ENCODE peak calls at places on chromosomes 2 and 18, in seven cellular contexts. One of them, this sample, is unnamed.

GRCh38 chr2:239275871-239276812 is 124.7 kb downstream of the HDAC4 start:
- DNase-seq in testis: peak; percentile 61
- DNase-seq in BJ: peak; percentile 67
- DNase-seq in lower leg skin: peak; percentile 65
- DNase-seq in cardiac fibroblast: peak; percentile 64
- DNase-seq in sigmoid colon: peak; percentile 92
- DNase-seq in breast epithelium: no peak
- DNase-seq in this sample: peak; percentile 13

GRCh38 chr18:58505181-58505580 is 123.7 kb downstream of the ALPK2 start:
- DNase-seq in lower leg skin: no peak
- DNase-seq in breast epithelium: no peak
- DNase-seq in testis: no peak
- DNase-seq in sigmoid colon: no peak
- DNase-seq in cardiac fibroblast: no peak
- DNase-seq in BJ: no peak
- DNase-seq in this sample: no peak

GRCh38 chr2:20065885-20066602 is 14.6 kb upstream of the LAPTM4A start:
- DNase-seq in BJ: no peak
- DNase-seq in testis: peak; percentile 65
- DNase-seq in cardiac fibroblast: peak; percentile 81
- DNase-seq in breast epithelium: peak; percentile 66
- DNase-seq in lower leg skin: peak; percentile 68
- DNase-seq in sigmoid colon: peak; percentile 94
- DNase-seq in this sample: no peak

GRCh38 chr2:195486987-195487644 is 169.9 kb upstream of the SLC39A10 start:
- DNase-seq in cardiac fibroblast: peak; percentile 72
- DNase-seq in testis: no peak
- DNase-seq in sigmoid colon: no peak
- DNase-seq in breast epithelium: no peak
- DNase-seq in BJ: no peak
- DNase-seq in lower leg skin: no peak
- DNase-seq in this sample: no peak

GRCh38 chr2:17762457-17762856 is 8.5 kb downstream of the GEN1 start:
- DNase-seq in lower leg skin: no peak
- DNase-seq in sigmoid colon: no peak
- DNase-seq in testis: no peak
- DNase-seq in breast epithelium: no peak
- DNase-seq in BJ: no peak
- DNase-seq in cardiac fibroblast: no peak
- DNase-seq in this sample: no peak

GRCh38 chr2:173589604-173590277 is 235.1 kb downstream of the CDCA7 start:
- DNase-seq in sigmoid colon: no peak
- DNase-seq in breast epithelium: no peak
- DNase-seq in BJ: no peak
- DNase-seq in lower leg skin: no peak
- DNase-seq in cardiac fibroblast: peak; percentile 14
- DNase-seq in testis: no peak
- DNase-seq in this sample: no peak

GRCh38 chr18:12579775-12580174 is 78.1 kb downstream of the SPIRE1 start:
- DNase-seq in lower leg skin: no peak
- DNase-seq in breast epithelium: no peak
- DNase-seq in BJ: no peak
- DNase-seq in sigmoid colon: no peak
- DNase-seq in cardiac fibroblast: no peak
- DNase-seq in testis: no peak
- DNase-seq in this sample: no peak

GRCh38 chr2:144836635-144837350 is 316.9 kb upstream of the ZEB2 start:
- DNase-seq in breast epithelium: no peak
- DNase-seq in BJ: peak; percentile 22
- DNase-seq in testis: no peak
- DNase-seq in cardiac fibroblast: peak; percentile 26
- DNase-seq in lower leg skin: no peak
- DNase-seq in sigmoid colon: no peak
- DNase-seq in this sample: no peak

GRCh38 chr2:20482711-20483110 is 35.8 kb downstream of the RHOB start:
- DNase-seq in breast epithelium: no peak
- DNase-seq in testis: no peak
- DNase-seq in sigmoid colon: no peak
- DNase-seq in BJ: no peak
- DNase-seq in cardiac fibroblast: no peak
- DNase-seq in lower leg skin: peak; percentile 14
- DNase-seq in this sample: no peak

GRCh38 chr2:23757686-23758433 is 169.1 kb downstream of the ATAD2B start:
- DNase-seq in sigmoid colon: no peak
- DNase-seq in testis: no peak
- DNase-seq in cardiac fibroblast: peak; percentile 76
- DNase-seq in BJ: no peak
- DNase-seq in lower leg skin: no peak
- DNase-seq in breast epithelium: no peak
- DNase-seq in this sample: no peak

GRCh38 chr18:5178519-5178918 is 18.5 kb downstream of the AKAIN1 start:
- DNase-seq in breast epithelium: no peak
- DNase-seq in testis: no peak
- DNase-seq in lower leg skin: no peak
- DNase-seq in sigmoid colon: no peak
- DNase-seq in cardiac fibroblast: no peak
- DNase-seq in BJ: no peak
- DNase-seq in this sample: no peak

GRCh38 chr18:2686349-2686968 is 30.9 kb downstream of the SMCHD1 start:
- DNase-seq in lower leg skin: no peak
- DNase-seq in testis: no peak
- DNase-seq in breast epithelium: no peak
- DNase-seq in sigmoid colon: no peak
- DNase-seq in cardiac fibroblast: no peak
- DNase-seq in BJ: no peak
- DNase-seq in this sample: no peak

GRCh38 chr2:202317080-202317859 is 51.7 kb downstream of the NOP58 start:
- DNase-seq in lower leg skin: peak; percentile 55
- DNase-seq in BJ: peak; percentile 51
- DNase-seq in sigmoid colon: peak; percentile 79
- DNase-seq in cardiac fibroblast: peak; percentile 96
- DNase-seq in breast epithelium: no peak
- DNase-seq in testis: peak; percentile 68
- DNase-seq in this sample: no peak

GRCh38 chr2:47488870-47489584 is 86.1 kb downstream of the MSH2 start:
- DNase-seq in lower leg skin: no peak
- DNase-seq in BJ: peak; percentile 6
- DNase-seq in cardiac fibroblast: peak; percentile 80
- DNase-seq in testis: no peak
- DNase-seq in sigmoid colon: no peak
- DNase-seq in breast epithelium: no peak
- DNase-seq in this sample: no peak

GRCh38 chr2:40371525-40372277 is 80.2 kb downstream of the SLC8A1 start:
- DNase-seq in lower leg skin: no peak
- DNase-seq in sigmoid colon: peak; percentile 85
- DNase-seq in BJ: peak; percentile 59
- DNase-seq in breast epithelium: no peak
- DNase-seq in cardiac fibroblast: peak; percentile 74
- DNase-seq in testis: no peak
- DNase-seq in this sample: no peak

GRCh38 chr2:118670868-118671267 is 176.6 kb downstream of the EN1 start:
- DNase-seq in sigmoid colon: no peak
- DNase-seq in lower leg skin: no peak
- DNase-seq in breast epithelium: no peak
- DNase-seq in testis: no peak
- DNase-seq in cardiac fibroblast: peak; percentile 85
- DNase-seq in BJ: peak; percentile 47
- DNase-seq in this sample: no peak

GRCh38 chr2:47253440-47253839 is 98.3 kb upstream of the STPG4 start:
- DNase-seq in breast epithelium: no peak
- DNase-seq in BJ: no peak
- DNase-seq in sigmoid colon: no peak
- DNase-seq in cardiac fibroblast: no peak
- DNase-seq in lower leg skin: no peak
- DNase-seq in testis: no peak
- DNase-seq in this sample: no peak

GRCh38 chr2:165562235-165562634 is 92.7 kb downstream of the CSRNP3 start:
- DNase-seq in testis: no peak
- DNase-seq in lower leg skin: no peak
- DNase-seq in breast epithelium: no peak
- DNase-seq in BJ: no peak
- DNase-seq in cardiac fibroblast: peak; percentile 3
- DNase-seq in sigmoid colon: no peak
- DNase-seq in this sample: no peak

GRCh38 chr18:67924656-67925055 is 408.1 kb upstream of the DSEL start:
- DNase-seq in sigmoid colon: no peak
- DNase-seq in lower leg skin: no peak
- DNase-seq in cardiac fibroblast: no peak
- DNase-seq in BJ: no peak
- DNase-seq in breast epithelium: no peak
- DNase-seq in testis: no peak
- DNase-seq in this sample: no peak

GRCh38 chr2:23283653-23284052 is 101.3 kb upstream of the KLHL29 start:
- DNase-seq in testis: no peak
- DNase-seq in sigmoid colon: no peak
- DNase-seq in breast epithelium: no peak
- DNase-seq in BJ: no peak
- DNase-seq in cardiac fibroblast: peak; percentile 23
- DNase-seq in lower leg skin: no peak
- DNase-seq in this sample: no peak

GRCh38 chr2:198371902-198372611 is 567.7 kb downstream of the PLCL1 start:
- DNase-seq in BJ: peak; percentile 15
- DNase-seq in sigmoid colon: no peak
- DNase-seq in breast epithelium: no peak
- DNase-seq in testis: no peak
- DNase-seq in cardiac fibroblast: no peak
- DNase-seq in lower leg skin: no peak
- DNase-seq in this sample: no peak

GRCh38 chr2:181364492-181365175 is 92.6 kb upstream of the ITGA4 start:
- DNase-seq in sigmoid colon: no peak
- DNase-seq in testis: no peak
- DNase-seq in cardiac fibroblast: peak; percentile 86
- DNase-seq in breast epithelium: no peak
- DNase-seq in lower leg skin: no peak
- DNase-seq in BJ: no peak
- DNase-seq in this sample: no peak

DNA sequence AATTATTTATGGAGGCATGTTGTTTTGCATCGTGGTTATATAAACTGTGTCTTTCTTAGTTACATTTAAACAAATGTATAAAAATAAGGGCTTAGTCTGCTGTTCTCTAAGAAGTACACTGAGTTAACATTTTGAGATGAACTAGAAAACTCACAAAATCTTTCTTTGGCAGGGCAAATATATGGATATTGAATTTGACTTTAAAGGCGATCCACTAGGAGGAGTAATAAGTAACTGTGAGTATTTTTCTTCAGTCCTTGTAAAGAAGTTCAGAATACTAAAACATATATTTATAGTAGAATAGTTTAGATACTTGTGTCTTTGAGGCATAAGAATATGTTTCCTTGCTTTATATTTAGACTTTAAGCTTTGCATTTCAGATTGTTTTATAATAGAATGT is 104.8 kb downstream of the MYO1B start:
- DNase-seq in BJ: no peak
- DNase-seq in testis: no peak
- DNase-seq in lower leg skin: no peak
- DNase-seq in cardiac fibroblast: no peak
- DNase-seq in sigmoid colon: no peak
- DNase-seq in breast epithelium: no peak
- DNase-seq in this sample: no peak
- TF ChIP-seq CTCF in BJ: no peak
- TF ChIP-seq CTCF in testis: no peak
- TF ChIP-seq CTCF in lower leg skin: no peak
- TF ChIP-seq CTCF in cardiac fibroblast: no peak
- TF ChIP-seq CTCF in sigmoid colon: no peak
- TF ChIP-seq CTCF in breast epithelium: no peak
- TF ChIP-seq CTCF in this sample: no peak

GRCh38 chr2:159202568-159203071 is 83.9 kb downstream of the WDSUB1 start:
- DNase-seq in testis: no peak
- DNase-seq in sigmoid colon: peak; percentile 81
- DNase-seq in breast epithelium: no peak
- DNase-seq in lower leg skin: no peak
- DNase-seq in BJ: peak; percentile 99
- DNase-seq in cardiac fibroblast: peak; percentile 96
- DNase-seq in this sample: no peak
- TF ChIP-seq CTCF in testis: no peak
- TF ChIP-seq CTCF in sigmoid colon: no peak
- TF ChIP-seq CTCF in breast epithelium: no peak
- TF ChIP-seq CTCF in lower leg skin: no peak
- TF ChIP-seq CTCF in BJ: no peak
- TF ChIP-seq CTCF in cardiac fibroblast: peak; percentile 16
- TF ChIP-seq CTCF in this sample: no peak

GRCh38 chr18:6405237-6406074 is 9.3 kb downstream of the L3MBTL4 start:
- DNase-seq in lower leg skin: no peak
- DNase-seq in BJ: no peak
- DNase-seq in cardiac fibroblast: no peak
- DNase-seq in breast epithelium: no peak
- DNase-seq in testis: no peak
- DNase-seq in sigmoid colon: no peak
- DNase-seq in this sample: no peak

GRCh38 chr18:6406075-6406909 is 8.4 kb downstream of the L3MBTL4 start:
- DNase-seq in BJ: no peak
- DNase-seq in lower leg skin: peak; percentile 69
- DNase-seq in sigmoid colon: no peak
- DNase-seq in breast epithelium: no peak
- DNase-seq in cardiac fibroblast: peak; percentile 13
- DNase-seq in testis: peak; percentile 28
- DNase-seq in this sample: no peak

GRCh38 chr18:6404834-6405233 is 9.9 kb downstream of the L3MBTL4 start:
- DNase-seq in breast epithelium: no peak
- DNase-seq in sigmoid colon: no peak
- DNase-seq in lower leg skin: no peak
- DNase-seq in BJ: no peak
- DNase-seq in cardiac fibroblast: no peak
- DNase-seq in testis: no peak
- DNase-seq in this sample: no peak

GRCh38 chr18:6397931-6398566 is 16.7 kb downstream of the L3MBTL4 start:
- DNase-seq in cardiac fibroblast: no peak
- DNase-seq in lower leg skin: no peak
- DNase-seq in testis: no peak
- DNase-seq in BJ: no peak
- DNase-seq in breast epithelium: no peak
- DNase-seq in sigmoid colon: no peak
- DNase-seq in this sample: no peak

GRCh38 chr18:6401687-6402086 is 13.0 kb downstream of the L3MBTL4 start:
- DNase-seq in lower leg skin: no peak
- DNase-seq in breast epithelium: no peak
- DNase-seq in BJ: no peak
- DNase-seq in sigmoid colon: no peak
- DNase-seq in testis: peak; percentile 53
- DNase-seq in cardiac fibroblast: no peak
- DNase-seq in this sample: no peak
- TF ChIP-seq CTCF in lower leg skin: no peak
- TF ChIP-seq CTCF in breast epithelium: no peak
- TF ChIP-seq CTCF in BJ: no peak
- TF ChIP-seq CTCF in sigmoid colon: no peak
- TF ChIP-seq CTCF in testis: no peak
- TF ChIP-seq CTCF in cardiac fibroblast: no peak
- TF ChIP-seq CTCF in this sample: no peak

DNA sequence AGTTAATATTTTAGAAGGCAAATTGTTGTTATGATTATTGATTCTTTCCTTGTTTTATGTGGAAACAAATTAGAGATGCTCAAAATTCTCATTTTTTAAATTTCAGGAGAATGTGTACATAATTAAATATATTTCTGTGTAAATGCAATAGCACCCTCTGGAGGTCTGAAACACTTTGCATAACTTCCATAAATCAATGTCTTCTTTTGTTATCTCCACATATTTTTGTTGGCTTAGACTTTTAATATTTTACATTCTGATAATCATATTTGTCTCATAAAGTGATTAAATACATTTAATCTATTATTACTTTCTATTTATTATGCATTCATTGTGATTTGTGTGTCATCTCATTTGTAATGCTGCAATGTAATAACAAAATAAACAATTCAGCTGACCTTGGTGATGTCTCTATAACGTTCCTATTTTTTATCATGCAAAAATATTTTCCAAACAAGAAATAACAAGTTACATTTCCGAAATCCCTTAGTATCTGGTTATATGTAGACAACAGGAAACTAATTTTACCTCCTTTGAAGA is 201.8 kb upstream of the GALNT5 start:
- DNase-seq in testis: no peak
- DNase-seq in cardiac fibroblast: peak; percentile 70
- DNase-seq in BJ: no peak
- DNase-seq in breast epithelium: no peak
- DNase-seq in lower leg skin: no peak
- DNase-seq in sigmoid colon: no peak
- DNase-seq in this sample: no peak
- TF ChIP-seq CTCF in testis: no peak
- TF ChIP-seq CTCF in cardiac fibroblast: peak; percentile 65
- TF ChIP-seq CTCF in BJ: peak; percentile 46
- TF ChIP-seq CTCF in breast epithelium: peak; percentile 21
- TF ChIP-seq CTCF in lower leg skin: no peak
- TF ChIP-seq CTCF in sigmoid colon: no peak
- TF ChIP-seq CTCF in this sample: no peak

This sample was measured in activated B cell treated with CpG ODN at 0.5 μM for 24 hours.